ENCODE peak calls at places on chromosomes 7 and 10, in eight cellular contexts. One of them, this sample, is unnamed.

GRCh38 chr10:15045380-15045779 is 1.6 kb downstream of the OLAH start:
- DNase-seq in GM12891: no peak
- DNase-seq in GM12892: no peak
- DNase-seq in endothelial cell of umbilical vein: no peak
- DNase-seq in A549: no peak
- DNase-seq in transverse colon: no peak
- DNase-seq in HCT116: no peak
- DNase-seq in suprapubic skin: no peak
- DNase-seq in this sample: no peak

GRCh38 chr7:95589031-95589430 is 7.3 kb downstream of the PDK4 start:
- DNase-seq in GM12891: no peak
- DNase-seq in GM12892: no peak
- DNase-seq in endothelial cell of umbilical vein: no peak
- DNase-seq in A549: no peak
- DNase-seq in transverse colon: no peak
- DNase-seq in HCT116: no peak
- DNase-seq in suprapubic skin: no peak
- DNase-seq in this sample: no peak

GRCh38 chr10:124292911-124293640 is 125.6 kb downstream of the OAT start:
- DNase-seq in GM12891: no peak
- DNase-seq in GM12892: no peak
- DNase-seq in endothelial cell of umbilical vein: no peak
- DNase-seq in A549: no peak
- DNase-seq in transverse colon: no peak
- DNase-seq in HCT116: no peak
- DNase-seq in suprapubic skin: peak; percentile 65
- DNase-seq in this sample: no peak

GRCh38 chr7:96831446-96831845 is 121.8 kb upstream of the SEM1 start:
- DNase-seq in GM12891: no peak
- DNase-seq in GM12892: no peak
- DNase-seq in endothelial cell of umbilical vein: no peak
- DNase-seq in A549: no peak
- DNase-seq in transverse colon: no peak
- DNase-seq in HCT116: no peak
- DNase-seq in suprapubic skin: no peak
- DNase-seq in this sample: no peak

GRCh38 chr7:155115288-155115687 is 45.2 kb downstream of the HTR5A start:
- DNase-seq in GM12891: no peak
- DNase-seq in GM12892: no peak
- DNase-seq in endothelial cell of umbilical vein: no peak
- DNase-seq in A549: no peak
- DNase-seq in transverse colon: no peak
- DNase-seq in HCT116: no peak
- DNase-seq in suprapubic skin: no peak
- DNase-seq in this sample: no peak

GRCh38 chr10:59360605-59361515 is 1.5 kb downstream of the FAM13C start:
- DNase-seq in GM12891: no peak
- DNase-seq in GM12892: no peak
- DNase-seq in endothelial cell of umbilical vein: no peak
- DNase-seq in A549: no peak
- DNase-seq in transverse colon: no peak
- DNase-seq in HCT116: no peak
- DNase-seq in suprapubic skin: no peak
- DNase-seq in this sample: no peak

GRCh38 chr7:26227987-26228386 is 26.4 kb downstream of the CBX3 start:
- DNase-seq in GM12891: no peak
- DNase-seq in GM12892: no peak
- DNase-seq in endothelial cell of umbilical vein: no peak
- DNase-seq in A549: no peak
- DNase-seq in transverse colon: no peak
- DNase-seq in HCT116: no peak
- DNase-seq in suprapubic skin: no peak
- DNase-seq in this sample: no peak

GRCh38 chr7:96093435-96093834 is 228.5 kb downstream of the SLC25A13 start:
- DNase-seq in GM12891: no peak
- DNase-seq in GM12892: no peak
- DNase-seq in endothelial cell of umbilical vein: peak; percentile 78
- DNase-seq in A549: no peak
- DNase-seq in transverse colon: no peak
- DNase-seq in HCT116: no peak
- DNase-seq in suprapubic skin: no peak
- DNase-seq in this sample: peak; percentile 23

GRCh38 chr7:80942261-80943041 is 23.6 kb upstream of the SEMA3C start:
- DNase-seq in GM12891: no peak
- DNase-seq in GM12892: no peak
- DNase-seq in endothelial cell of umbilical vein: peak; percentile 92
- DNase-seq in A549: peak; percentile 98
- DNase-seq in transverse colon: peak; percentile 31
- DNase-seq in HCT116: peak; percentile 79
- DNase-seq in suprapubic skin: no peak
- DNase-seq in this sample: peak; percentile 65

GRCh38 chr7:144408116-144408515 is 4.6 kb upstream of the NOBOX start:
- DNase-seq in GM12891: no peak
- DNase-seq in GM12892: no peak
- DNase-seq in endothelial cell of umbilical vein: no peak
- DNase-seq in A549: no peak
- DNase-seq in transverse colon: no peak
- DNase-seq in HCT116: no peak
- DNase-seq in suprapubic skin: no peak
- DNase-seq in this sample: no peak

GRCh38 chr7:45149606-45150005 is 8.0 kb upstream of the RAMP3 start:
- DNase-seq in GM12891: no peak
- DNase-seq in GM12892: no peak
- DNase-seq in endothelial cell of umbilical vein: no peak
- DNase-seq in A549: no peak
- DNase-seq in transverse colon: no peak
- DNase-seq in HCT116: no peak
- DNase-seq in suprapubic skin: peak; percentile 35
- DNase-seq in this sample: no peak

GRCh38 chr10:97510686-97511085 is 12.0 kb downstream of the UBTD1 start:
- DNase-seq in GM12891: no peak
- DNase-seq in GM12892: no peak
- DNase-seq in endothelial cell of umbilical vein: no peak
- DNase-seq in A549: no peak
- DNase-seq in transverse colon: no peak
- DNase-seq in HCT116: no peak
- DNase-seq in suprapubic skin: no peak
- DNase-seq in this sample: no peak

GRCh38 chr10:123567984-123568745 is 98.0 kb upstream of the GPR26 start:
- DNase-seq in GM12891: no peak
- DNase-seq in GM12892: no peak
- DNase-seq in endothelial cell of umbilical vein: no peak
- DNase-seq in A549: no peak
- DNase-seq in transverse colon: no peak
- DNase-seq in HCT116: no peak
- DNase-seq in suprapubic skin: peak; percentile 58
- DNase-seq in this sample: no peak

GRCh38 chr10:71337219-71337625 is 18.2 kb downstream of the SLC29A3 start:
- DNase-seq in GM12891: no peak
- DNase-seq in GM12892: no peak
- DNase-seq in endothelial cell of umbilical vein: no peak
- DNase-seq in A549: no peak
- DNase-seq in transverse colon: peak; percentile 52
- DNase-seq in HCT116: no peak
- DNase-seq in suprapubic skin: no peak
- DNase-seq in this sample: no peak

GRCh38 chr10:113301342-113301984 is 251.4 kb upstream of the HABP2 start:
- DNase-seq in GM12891: no peak
- DNase-seq in GM12892: no peak
- DNase-seq in endothelial cell of umbilical vein: no peak
- DNase-seq in A549: no peak
- DNase-seq in transverse colon: no peak
- DNase-seq in HCT116: no peak
- DNase-seq in suprapubic skin: no peak
- DNase-seq in this sample: no peak

GRCh38 chr10:111989136-111990050 is 194.2 kb downstream of the GPAM start:
- DNase-seq in GM12891: no peak
- DNase-seq in GM12892: no peak
- DNase-seq in endothelial cell of umbilical vein: no peak
- DNase-seq in A549: no peak
- DNase-seq in transverse colon: no peak
- DNase-seq in HCT116: no peak
- DNase-seq in suprapubic skin: no peak
- DNase-seq in this sample: no peak

GRCh38 chr10:111983970-111984525 is 199.5 kb downstream of the GPAM start:
- DNase-seq in GM12891: no peak
- DNase-seq in GM12892: no peak
- DNase-seq in endothelial cell of umbilical vein: no peak
- DNase-seq in A549: no peak
- DNase-seq in transverse colon: no peak
- DNase-seq in HCT116: no peak
- DNase-seq in suprapubic skin: no peak
- DNase-seq in this sample: no peak

GRCh38 chr10:111990734-111991133 is 192.8 kb downstream of the GPAM start:
- DNase-seq in GM12891: no peak
- DNase-seq in GM12892: no peak
- DNase-seq in endothelial cell of umbilical vein: no peak
- DNase-seq in A549: no peak
- DNase-seq in transverse colon: no peak
- DNase-seq in HCT116: no peak
- DNase-seq in suprapubic skin: no peak
- DNase-seq in this sample: no peak

DNA sequence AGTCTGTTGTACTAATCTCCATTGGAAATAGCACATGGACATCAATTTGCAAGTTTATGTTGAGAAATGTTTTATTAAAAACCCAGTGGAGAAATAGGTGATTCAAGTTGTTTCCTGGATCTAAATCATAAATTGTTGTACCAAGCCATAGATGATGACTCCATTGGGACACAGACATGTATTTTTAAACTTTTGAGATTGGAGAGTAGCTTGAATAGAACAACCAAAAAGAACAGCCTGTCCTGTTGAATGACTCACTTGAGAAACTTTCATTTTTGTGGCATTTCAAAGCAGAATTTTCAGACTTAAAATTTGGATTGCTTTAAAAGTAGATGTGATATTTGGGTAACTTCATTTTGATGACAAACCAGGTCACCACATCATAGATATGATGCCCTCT is 197.5 kb downstream of the GPAM start:
- DNase-seq in GM12891: no peak
- DNase-seq in GM12892: no peak
- DNase-seq in endothelial cell of umbilical vein: no peak
- DNase-seq in A549: no peak
- DNase-seq in transverse colon: no peak
- DNase-seq in HCT116: no peak
- DNase-seq in suprapubic skin: no peak
- DNase-seq in this sample: no peak
- TF ChIP-seq POLR2A in GM12891: no peak
- TF ChIP-seq POLR2A in GM12892: no peak
- TF ChIP-seq POLR2A in endothelial cell of umbilical vein: no peak
- TF ChIP-seq POLR2A in A549: no peak
- TF ChIP-seq POLR2A in transverse colon: no peak
- TF ChIP-seq POLR2A in HCT116: no peak
- TF ChIP-seq POLR2A in suprapubic skin: no peak
- TF ChIP-seq POLR2A in this sample: no peak

GRCh38 chr7:77696643-77697534 is 630 bp downstream of the RSBN1L start:
- DNase-seq in GM12891: no peak
- DNase-seq in GM12892: no peak
- DNase-seq in endothelial cell of umbilical vein: peak; percentile 78
- DNase-seq in A549: peak; percentile 34
- DNase-seq in transverse colon: peak; percentile 59
- DNase-seq in HCT116: no peak
- DNase-seq in suprapubic skin: peak; percentile 89
- DNase-seq in this sample: no peak
- TF ChIP-seq POLR2A in GM12891: peak; percentile 15
- TF ChIP-seq POLR2A in GM12892: no peak
- TF ChIP-seq POLR2A in endothelial cell of umbilical vein: no peak
- TF ChIP-seq POLR2A in A549: no peak
- TF ChIP-seq POLR2A in transverse colon: no peak
- TF ChIP-seq POLR2A in HCT116: no peak
- TF ChIP-seq POLR2A in suprapubic skin: no peak
- TF ChIP-seq POLR2A in this sample: peak; percentile 32

DNA sequence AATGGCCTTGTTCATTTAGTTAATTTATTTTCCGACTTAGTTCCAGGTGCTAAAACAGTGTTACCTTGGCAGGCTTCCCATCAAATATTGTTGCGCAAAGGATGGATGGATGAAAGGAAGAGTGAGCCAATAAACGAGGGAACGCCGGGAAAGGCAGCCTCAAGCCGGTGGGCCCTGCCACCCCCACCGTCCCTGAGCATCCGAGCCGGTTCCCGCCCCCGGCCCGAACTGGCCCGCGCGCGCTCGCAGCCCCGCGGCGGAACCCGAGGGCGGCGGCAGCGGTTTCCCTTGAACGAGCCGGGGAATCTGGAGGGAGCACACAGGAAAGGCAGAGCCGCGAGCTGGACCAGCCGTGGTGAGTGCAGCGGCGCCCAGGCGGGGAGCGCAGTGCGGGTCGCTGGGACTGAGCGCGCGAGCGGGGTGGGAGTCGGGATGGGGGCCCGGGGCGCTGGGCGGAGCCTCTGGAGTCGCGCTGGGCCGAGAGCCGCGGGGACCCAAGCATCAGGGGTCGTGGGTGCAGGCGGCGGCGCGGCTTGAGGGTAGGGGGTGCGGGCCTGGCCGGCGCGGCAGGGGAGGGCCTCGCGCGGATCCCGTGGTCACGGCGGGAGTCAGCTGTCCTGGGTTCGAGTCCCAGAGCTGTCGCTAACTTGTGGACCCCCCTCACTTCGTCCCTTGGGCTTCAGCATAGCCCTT is at the start of gene AGK:
- DNase-seq in GM12891: peak; percentile 76
- DNase-seq in GM12892: peak; percentile 73
- DNase-seq in endothelial cell of umbilical vein: peak; percentile 75
- DNase-seq in A549: peak; percentile 76
- DNase-seq in transverse colon: peak; percentile 69
- DNase-seq in HCT116: peak; percentile 52
- DNase-seq in suprapubic skin: peak; percentile 81
- DNase-seq in this sample: peak; percentile 82
- TF ChIP-seq POLR2A in GM12891: peak; percentile 91
- TF ChIP-seq POLR2A in GM12892: peak; percentile 96
- TF ChIP-seq POLR2A in endothelial cell of umbilical vein: peak; percentile 79
- TF ChIP-seq POLR2A in A549: peak; percentile 89
- TF ChIP-seq POLR2A in transverse colon: peak; percentile 14
- TF ChIP-seq POLR2A in HCT116: peak; percentile 86
- TF ChIP-seq POLR2A in suprapubic skin: no peak
- TF ChIP-seq POLR2A in this sample: peak; percentile 97

DNA sequence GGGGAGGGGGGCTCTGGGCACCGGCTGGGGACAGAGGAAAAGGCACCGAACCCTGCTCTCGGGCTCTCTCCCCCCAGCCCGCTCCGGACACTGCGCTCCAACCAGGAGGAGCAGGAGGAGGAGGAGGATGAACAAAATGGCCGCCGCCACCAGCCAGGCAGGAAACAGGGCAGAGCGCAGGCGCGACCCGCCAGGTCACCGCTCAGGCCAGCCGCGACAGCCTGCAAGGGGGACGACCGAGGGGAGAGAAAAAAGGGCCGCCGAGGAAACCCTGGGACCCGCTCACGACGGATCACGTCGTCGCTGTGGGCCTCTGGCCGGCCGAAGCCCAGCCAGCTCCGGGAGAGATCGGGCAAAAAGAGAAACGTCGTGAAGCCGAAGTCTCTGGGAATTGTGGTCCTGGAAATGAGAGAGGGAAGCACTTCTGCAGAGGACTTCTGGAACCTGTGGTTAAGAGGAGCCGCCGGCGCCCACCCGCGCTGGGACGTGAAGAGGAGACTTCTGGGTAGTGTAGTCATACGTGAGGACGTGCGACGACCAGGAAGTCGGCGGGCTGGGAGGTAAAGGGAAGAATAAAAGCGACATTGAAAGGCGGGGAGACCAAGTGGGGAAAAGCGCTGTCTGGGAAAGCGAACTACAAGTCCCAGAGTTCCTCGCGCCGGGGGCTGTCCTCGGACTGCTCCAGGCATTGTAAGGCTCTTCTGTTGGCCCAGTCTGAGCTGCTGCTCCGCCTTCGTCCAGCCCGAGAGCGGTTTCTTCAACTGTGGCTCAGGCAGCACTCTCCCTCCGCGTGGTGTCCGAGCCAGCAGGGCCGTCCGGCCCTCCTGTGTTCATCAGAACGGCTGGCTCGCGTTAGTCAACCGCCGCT is at the start of gene TIAL1:
- DNase-seq in GM12891: peak; percentile 70
- DNase-seq in GM12892: peak; percentile 72
- DNase-seq in endothelial cell of umbilical vein: peak; percentile 100
- DNase-seq in A549: peak; percentile 94
- DNase-seq in transverse colon: peak; percentile 98
- DNase-seq in HCT116: peak; percentile 100
- DNase-seq in suprapubic skin: peak; percentile 99
- DNase-seq in this sample: peak; percentile 86
- TF ChIP-seq POLR2A in GM12891: peak; percentile 82
- TF ChIP-seq POLR2A in GM12892: peak; percentile 72
- TF ChIP-seq POLR2A in endothelial cell of umbilical vein: peak; percentile 96
- TF ChIP-seq POLR2A in A549: peak; percentile 74
- TF ChIP-seq POLR2A in transverse colon: peak; percentile 91
- TF ChIP-seq POLR2A in HCT116: peak; percentile 97
- TF ChIP-seq POLR2A in suprapubic skin: no peak
- TF ChIP-seq POLR2A in this sample: peak; percentile 91